ENCODE peak calls at places on chromosomes 2 and 18, in six cellular contexts. A is HFF-Myc, Z is Peyer's patch, O is IMR-90, F is pancreas, Q is OCI-LY7. T is an unnamed sample.

GRCh38 chr2:3785220-3785889 is 82.0 kb downstream of the DCDC2C start:
- DNase-seq in A (peak; percentile 15), Z (no peak), O (peak; percentile 74), F (no peak), Q (no peak), T (peak; percentile 32)

GRCh38 chr18:31553800-31554199 is 37.9 kb upstream of the TTR start:
- DNase-seq in A (no peak), Z (no peak), O (no peak), F (no peak), Q (no peak), T (no peak)

GRCh38 chr2:127778850-127779249 is 32.1 kb downstream of the WDR33 start:
- DNase-seq in A (no peak), Z (no peak), O (no peak), F (no peak), Q (no peak), T (no peak)

GRCh38 chr2:227394403-227394802 is 6.7 kb upstream of the SCYGR1 start:
- DNase-seq in A (no peak), Z (no peak), O (no peak), F (no peak), Q (no peak), T (no peak)

GRCh38 chr18:62073882-62074281 is 113.0 kb downstream of the PIGN start:
- DNase-seq in A (no peak), Z (no peak), O (no peak), F (no peak), Q (no peak), T (no peak)

GRCh38 chr2:80238692-80239469 is 65.7 kb downstream of the LRRTM1 start:
- DNase-seq in A (peak; percentile 11), Z (no peak), O (peak; percentile 42), F (no peak), Q (peak; percentile 29), T (peak; percentile 29)

GRCh38 chr18:5021558-5021957 is 175.5 kb downstream of the AKAIN1 start:
- DNase-seq in A (no peak), Z (no peak), O (no peak), F (no peak), Q (no peak), T (no peak)

GRCh38 chr2:107361951-107362350 is 464.7 kb upstream of the RGPD4 start:
- DNase-seq in A (no peak), Z (no peak), O (no peak), F (no peak), Q (no peak), T (no peak)

GRCh38 chr2:232888839-232889529 is 18.9 kb downstream of the SNORC start:
- DNase-seq in A (no peak), Z (peak; percentile 33), O (no peak), F (no peak), Q (no peak), T (no peak)

GRCh38 chr2:177434475-177434874 is 41.9 kb downstream of the AGPS start:
- DNase-seq in A (no peak), Z (no peak), O (no peak), F (no peak), Q (no peak), T (no peak)

GRCh38 chr18:61892683-61893303 is at the start of gene RNF152:
- DNase-seq in A (no peak), Z (peak; percentile 63), O (peak; percentile 25), F (peak; percentile 51), Q (no peak), T (peak; percentile 34)

GRCh38 chr2:172572981-172573380 is 17.1 kb downstream of the PDK1 start:
- DNase-seq in A (no peak), Z (no peak), O (no peak), F (no peak), Q (no peak), T (no peak)

GRCh38 chr2:158618859-158619490 is 162.2 kb downstream of the PKP4 start:
- DNase-seq in A (no peak), Z (no peak), O (peak; percentile 47), F (no peak), Q (no peak), T (no peak)

GRCh38 chr18:34794346-34794745 is 84.2 kb downstream of the DTNA start:
- DNase-seq in A (no peak), Z (no peak), O (no peak), F (no peak), Q (no peak), T (no peak)

GRCh38 chr2:38440655-38441054 is 63.6 kb upstream of the ATL2 start:
- DNase-seq in A (no peak), Z (no peak), O (no peak), F (no peak), Q (no peak), T (no peak)

GRCh38 chr2:4354678-4355077 is 651.3 kb downstream of the DCDC2C start:
- DNase-seq in A (no peak), Z (no peak), O (no peak), F (no peak), Q (peak; percentile 52), T (no peak)

GRCh38 chr2:231222318-231223000 is 24.0 kb downstream of the ARMC9 start:
- DNase-seq in A (no peak), Z (no peak), O (peak; percentile 88), F (no peak), Q (no peak), T (peak; percentile 41)

GRCh38 chr2:70930371-70931329 is 5.0 kb upstream of the ATP6V1B1 start:
- DNase-seq in A (no peak), Z (no peak), O (no peak), F (no peak), Q (no peak), T (no peak)

GRCh38 chr18:14086459-14087231 is 45.6 kb downstream of the ZNF519 start:
- DNase-seq in A (no peak), Z (no peak), O (peak; percentile 37), F (no peak), Q (peak; percentile 59), T (peak; percentile 63)

GRCh38 chr18:10401489-10401888 is 52.9 kb upstream of the APCDD1 start:
- DNase-seq in A (no peak), Z (no peak), O (peak; percentile 50), F (no peak), Q (no peak), T (no peak)

GRCh38 chr2:68387408-68388350 is 22.6 kb downstream of the PLEK start:
- DNase-seq in A (no peak), Z (no peak), O (no peak), F (no peak), Q (peak; percentile 86), T (no peak)

GRCh38 chr2:167861574-167862193 is 385.7 kb downstream of the STK39 start:
- DNase-seq in A (no peak), Z (no peak), O (no peak), F (no peak), Q (no peak), T (no peak)

GRCh38 chr2:23037596-23037995 is 347.4 kb upstream of the KLHL29 start:
- DNase-seq in A (no peak), Z (no peak), O (no peak), F (no peak), Q (no peak), T (no peak)

GRCh38 chr18:35089382-35089781 is 48.2 kb downstream of the MAPRE2 start:
- DNase-seq in A (no peak), Z (no peak), O (no peak), F (no peak), Q (no peak), T (no peak)

GRCh38 chr2:23806201-23806600 is 120.7 kb downstream of the ATAD2B start:
- DNase-seq in A (no peak), Z (no peak), O (no peak), F (no peak), Q (no peak), T (no peak)

GRCh38 chr2:102190425-102191107 is 3.7 kb downstream of the IL1RL2 start:
- DNase-seq in A (no peak), Z (no peak), O (no peak), F (no peak), Q (no peak), T (no peak)

GRCh38 chr2:97936199-97936598 is 59.5 kb downstream of the TMEM131 start:
- DNase-seq in A (no peak), Z (no peak), O (no peak), F (no peak), Q (peak; percentile 93), T (no peak)

GRCh38 chr2:232321156-232321816 is 57.3 kb upstream of the ALPP start:
- DNase-seq in A (no peak), Z (peak; percentile 45), O (no peak), F (no peak), Q (no peak), T (no peak)

GRCh38 chr2:88831792-88832248 is 140.3 kb downstream of the RPIA start:
- DNase-seq in A (no peak), Z (peak; percentile 79), O (peak; percentile 16), F (no peak), Q (peak; percentile 98), T (peak; percentile 34)

DNA sequence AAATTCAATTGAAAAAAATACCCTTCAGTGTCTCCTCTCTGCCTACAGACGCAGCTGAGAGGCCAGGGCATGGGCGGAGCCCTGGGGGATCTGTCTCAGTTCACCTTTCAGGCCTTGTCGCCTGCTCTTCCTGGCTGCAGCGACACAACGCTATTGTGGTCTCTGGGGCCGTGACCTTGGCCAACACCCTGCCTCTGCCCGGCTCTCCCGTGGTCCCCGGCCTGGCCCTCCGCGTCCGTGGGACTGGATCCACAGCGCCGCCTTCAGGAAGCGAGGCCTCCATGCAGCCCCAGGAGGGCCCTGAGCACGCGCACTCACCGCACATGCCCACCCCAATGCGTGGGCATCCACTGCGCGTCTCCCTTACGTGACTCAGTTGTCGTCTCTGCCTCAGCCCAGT is 81.1 kb downstream of the MRPS9 start:
- DNase-seq in A (no peak), Z (no peak), O (no peak), F (no peak), Q (no peak), T (no peak)
- TF ChIP-seq CTCF in A (peak; percentile 42), Z (no peak), O (peak; percentile 13), F (no peak), Q (no peak), T (peak; percentile 47)

GRCh38 chr2:25328152-25329085 is 13.3 kb downstream of the DNMT3A start:
- DNase-seq in A (no peak), Z (no peak), O (no peak), F (no peak), Q (no peak), T (no peak)
- H3K4me3 ChIP-seq in A (no peak overlapping the region), Z (no peak overlapping the region), O (no peak overlapping the region), F (no peak overlapping the region), Q (no peak overlapping the region), T (no peak overlapping the region)

DNA sequence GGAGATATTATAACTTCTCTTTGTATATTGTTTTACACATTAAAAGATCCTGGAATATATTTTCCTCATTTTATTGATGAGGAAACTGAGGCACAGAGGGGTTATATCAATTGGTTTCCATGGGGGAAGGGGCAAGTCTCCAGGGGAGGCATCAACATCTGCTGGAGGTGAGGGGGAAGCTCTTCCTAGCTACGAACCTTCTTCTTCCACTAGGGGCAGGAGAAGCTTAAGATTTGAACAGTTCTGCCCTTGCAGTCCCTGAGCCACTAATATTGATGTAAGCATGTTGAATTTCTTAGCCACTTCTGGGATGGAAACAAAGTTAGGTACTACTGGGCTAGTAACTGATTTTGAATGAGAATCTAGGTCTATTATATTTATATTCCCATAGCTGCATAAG is 140.1 kb upstream of the AQP4 start:
- DNase-seq in A (no peak), Z (no peak), O (no peak), F (no peak), Q (peak; percentile 49), T (peak; percentile 5)
- TF ChIP-seq CTCF in A (peak; percentile 26), Z (no peak), O (no peak), F (no peak), Q (peak; percentile 81), T (peak; percentile 26)

GRCh38 chr2:132416996-132417395 is 391 bp downstream of the GPR39 start:
- DNase-seq in A (no peak), Z (peak; percentile 55), O (no peak), F (peak; percentile 25), Q (no peak), T (no peak)
- H3K4me3 ChIP-seq in A (peak overlapping the region; percentile 46), Z (peak overlapping the region; percentile 66), O (no peak overlapping the region), F (peak overlapping the region; percentile 61), Q (no peak overlapping the region), T (no peak overlapping the region)

T was measured in cardiac fibroblast.